ENCODE peak calls at places on chromosomes 7 and 10, in eight cellular contexts. L is spleen; B is sigmoid colon; F is GM06990; Z is WTC11; Y is brain microvascular endothelial cell; P is CD8-positive, alpha-beta T cell; S is GM13977. K is an unnamed sample.

GRCh38 chr7:57867884-57868701 is 418.1 kb downstream of the ZNF716 start:
- DNase-seq in L (peak; percentile 62), B (no peak), F (no peak), Z (no peak), Y (no peak), P (no peak), S (no peak), K (no peak)

GRCh38 chr7:5396542-5396941 is 27.1 kb downstream of the TNRC18 start:
- DNase-seq in L (peak; percentile 88), B (peak; percentile 77), F (peak; percentile 61), Z (no peak), Y (no peak), P (peak; percentile 37), S (peak; percentile 83), K (no peak)

GRCh38 chr10:132374176-132374575 is 22.8 kb upstream of the PWWP2B start:
- DNase-seq in L (peak; percentile 63), B (peak; percentile 48), F (no peak), Z (no peak), Y (no peak), P (no peak), S (no peak), K (no peak)

GRCh38 chr10:1197384-1197783 is 141.2 kb downstream of the WDR37 start:
- DNase-seq in L (no peak), B (no peak), F (no peak), Z (no peak), Y (no peak), P (no peak), S (no peak), K (no peak)

GRCh38 chr10:79252450-79252849 is 94.8 kb upstream of the PPIF start:
- DNase-seq in L (no peak), B (no peak), F (no peak), Z (no peak), Y (no peak), P (no peak), S (no peak), K (no peak)

GRCh38 chr10:93915603-93916002 is 21.8 kb downstream of the SLC35G1 start:
- DNase-seq in L (no peak), B (no peak), F (no peak), Z (no peak), Y (no peak), P (no peak), S (no peak), K (no peak)

GRCh38 chr10:92655426-92655825 is 34.3 kb upstream of the HHEX start:
- DNase-seq in L (no peak), B (no peak), F (no peak), Z (no peak), Y (no peak), P (no peak), S (no peak), K (no peak)

GRCh38 chr10:101014230-101014884 is 14.7 kb downstream of the LZTS2 start:
- DNase-seq in L (peak; percentile 93), B (peak; percentile 90), F (peak; percentile 52), Z (peak; percentile 91), Y (peak; percentile 69), P (peak; percentile 60), S (peak; percentile 89), K (no peak)

GRCh38 chr7:133052826-133053225 is 29.1 kb downstream of the CHCHD3 start:
- DNase-seq in L (no peak), B (no peak), F (no peak), Z (no peak), Y (no peak), P (no peak), S (no peak), K (no peak)

GRCh38 chr10:5206799-5207198 is 10.2 kb downstream of the AKR1C4 start:
- DNase-seq in L (no peak), B (no peak), F (no peak), Z (no peak), Y (no peak), P (no peak), S (no peak), K (no peak)

GRCh38 chr10:110919349-110919931 is at the start of gene SHOC2:
- DNase-seq in L (peak; percentile 100), B (peak; percentile 100), F (no peak), Z (peak; percentile 99), Y (no peak), P (peak; percentile 95), S (no peak), K (no peak)

GRCh38 chr7:130079846-130080394 is 9.6 kb downstream of the KLHDC10 start:
- DNase-seq in L (no peak), B (no peak), F (no peak), Z (no peak), Y (no peak), P (no peak), S (no peak), K (no peak)

GRCh38 chr10:127195041-127195506 is 1.3 kb downstream of the INSYN2A start:
- DNase-seq in L (no peak), B (no peak), F (no peak), Z (peak; percentile 41), Y (no peak), P (no peak), S (no peak), K (no peak)

GRCh38 chr10:133159950-133160812 is at the start of gene KNDC1:
- DNase-seq in L (peak; percentile 74), B (peak; percentile 50), F (no peak), Z (peak; percentile 51), Y (no peak), P (no peak), S (peak; percentile 77), K (no peak)

GRCh38 chr7:8211725-8212096 is 50.3 kb downstream of the ICA1 start:
- DNase-seq in L (no peak), B (no peak), F (no peak), Z (no peak), Y (no peak), P (no peak), S (no peak), K (no peak)

GRCh38 chr7:45407730-45408406 is 166.3 kb upstream of the ADCY1 start:
- DNase-seq in L (no peak), B (no peak), F (no peak), Z (peak; percentile 76), Y (no peak), P (no peak), S (no peak), K (no peak)

GRCh38 chr10:80196270-80196949 is 8.9 kb downstream of the ANXA11 start:
- DNase-seq in L (peak; percentile 84), B (no peak), F (peak; percentile 48), Z (no peak), Y (peak; percentile 42), P (peak; percentile 31), S (no peak), K (no peak)

GRCh38 chr7:12715372-12716133 is 28.1 kb downstream of the ARL4A start:
- DNase-seq in L (peak; percentile 81), B (peak; percentile 78), F (no peak), Z (peak; percentile 26), Y (peak; percentile 96), P (no peak), S (no peak), K (peak; percentile 83)

GRCh38 chr7:29886827-29887226 is 80.5 kb downstream of the WIPF3 start:
- DNase-seq in L (no peak), B (no peak), F (no peak), Z (no peak), Y (no peak), P (no peak), S (no peak), K (no peak)

GRCh38 chr7:29883462-29884398 is 77.4 kb downstream of the WIPF3 start:
- DNase-seq in L (no peak), B (no peak), F (no peak), Z (peak; percentile 71), Y (no peak), P (no peak), S (no peak), K (no peak)

GRCh38 chr7:29885626-29886025 is 79.3 kb downstream of the WIPF3 start:
- DNase-seq in L (no peak), B (no peak), F (no peak), Z (no peak), Y (no peak), P (no peak), S (no peak), K (no peak)

GRCh38 chr7:29882481-29882880 is 76.2 kb downstream of the WIPF3 start:
- DNase-seq in L (no peak), B (no peak), F (no peak), Z (no peak), Y (no peak), P (no peak), S (no peak), K (no peak)

GRCh38 chr7:29884399-29885272 is 78.3 kb downstream of the WIPF3 start:
- DNase-seq in L (no peak), B (no peak), F (no peak), Z (peak; percentile 74), Y (no peak), P (no peak), S (no peak), K (no peak)
- TF ChIP-seq CTCF in L (no peak), B (no peak), F (no peak), Z (no peak), Y (peak; percentile 8), P (no peak), S (no peak), K (no peak)

DNA sequence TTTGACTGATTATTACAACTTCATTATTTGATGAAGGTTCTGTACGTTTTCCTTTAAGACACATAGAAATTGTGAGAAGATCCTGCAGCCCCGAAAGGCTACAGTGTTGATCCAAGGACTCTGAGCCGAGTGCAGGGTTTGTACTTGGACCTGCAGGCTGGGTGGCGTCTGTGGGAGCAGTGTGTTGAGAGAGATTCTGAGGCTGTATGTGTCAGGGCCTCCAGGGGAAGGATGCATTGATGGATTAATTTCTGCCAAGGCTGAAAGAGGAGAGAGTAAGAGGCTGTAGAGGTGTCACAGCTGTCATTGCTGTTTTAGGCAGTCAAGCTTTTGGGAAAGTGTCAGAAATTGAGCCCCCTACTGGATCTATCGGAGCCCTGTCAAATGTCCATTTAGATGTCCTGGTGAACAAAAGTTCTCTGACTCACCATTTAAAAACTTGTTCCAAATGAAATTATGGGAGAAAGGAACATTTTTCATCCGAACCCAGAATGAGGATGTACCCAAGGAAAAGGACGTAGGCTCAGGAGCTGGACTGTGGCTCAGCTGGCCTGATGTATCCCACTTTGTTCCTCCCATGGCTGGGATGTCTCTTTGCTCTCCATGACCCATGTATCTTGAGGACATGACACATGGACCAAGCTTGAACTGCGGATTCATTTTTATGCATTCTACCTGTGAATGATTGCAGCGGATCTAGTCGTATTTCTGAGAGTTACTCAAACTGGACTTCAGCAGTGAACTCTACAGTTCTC is 102.2 kb downstream of the TCF7L2 start:
- DNase-seq in L (no peak), B (peak; percentile 61), F (no peak), Z (no peak), Y (no peak), P (no peak), S (no peak), K (no peak)
- TF ChIP-seq CTCF in L (no peak), B (no peak), F (peak; percentile 3), Z (no peak), Y (peak; percentile 61), P (no peak), S (no peak), K (peak; percentile 9)

DNA sequence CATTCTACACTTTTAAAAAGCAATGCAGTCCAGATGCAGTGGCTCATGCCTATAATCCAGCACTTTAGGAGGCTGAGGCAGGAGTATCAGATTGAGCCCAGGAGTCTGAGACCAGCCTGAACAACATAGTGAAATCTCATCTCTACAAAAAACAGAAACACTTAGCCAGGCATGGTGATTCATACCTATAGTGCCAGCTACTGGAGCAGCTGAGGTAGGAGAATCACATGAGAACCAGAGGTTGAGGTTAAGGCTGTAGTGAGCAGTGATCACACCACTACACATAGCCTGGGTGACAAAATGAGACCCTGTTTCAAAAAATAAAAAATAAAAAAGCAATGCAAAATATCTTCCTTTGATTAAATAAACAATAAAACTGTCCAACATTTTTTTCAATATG is 205.2 kb downstream of the GRM8 start:
- DNase-seq in L (no peak), B (no peak), F (no peak), Z (no peak), Y (no peak), P (no peak), S (no peak), K (no peak)
- TF ChIP-seq CTCF in L (no peak), B (no peak), F (no peak), Z (no peak), Y (no peak), P (no peak), S (no peak), K (no peak)

GRCh38 chr7:31440511-31440910 is 73.4 kb upstream of the ITPRID1 start:
- DNase-seq in L (no peak), B (no peak), F (no peak), Z (no peak), Y (no peak), P (no peak), S (no peak), K (no peak)
- TF ChIP-seq CTCF in L (no peak), B (no peak), F (no peak), Z (no peak), Y (no peak), P (no peak), S (no peak), K (no peak)

K was measured in AG09319.